ENCODE peak calls at places on chromosomes 3 and 15, in seven cellular contexts. One of them, this sample, is unnamed.
A peak's percentile ranks its signal among the peaks of the same experiment; 100 is the strongest.

GRCh38 chr3:80970292-80970691 is 791.2 kb downstream of the GBE1 start:
- DNase-seq in left ventricle myocardium inferior: no peak
- DNase-seq in Peyer's patch: no peak
- DNase-seq in CD8-positive, alpha-beta T cell: no peak
- DNase-seq in lower lobe of right lung: no peak
- DNase-seq in tibial nerve: no peak
- DNase-seq in hepatocyte: no peak
- DNase-seq in this sample: no peak

GRCh38 chr3:43178891-43179366 is 73.0 kb upstream of the POMGNT2 start:
- DNase-seq in hepatocyte: peak; percentile 80
- DNase-seq in tibial nerve: no peak
- DNase-seq in left ventricle myocardium inferior: no peak
- DNase-seq in Peyer's patch: no peak
- DNase-seq in lower lobe of right lung: no peak
- DNase-seq in CD8-positive, alpha-beta T cell: no peak
- DNase-seq in this sample: no peak

GRCh38 chr3:138944136-138944658 is 2.7 kb downstream of the FOXL2 start:
- DNase-seq in CD8-positive, alpha-beta T cell: no peak
- DNase-seq in hepatocyte: no peak
- DNase-seq in tibial nerve: no peak
- DNase-seq in lower lobe of right lung: no peak
- DNase-seq in Peyer's patch: no peak
- DNase-seq in left ventricle myocardium inferior: no peak
- DNase-seq in this sample: no peak

GRCh38 chr15:101427606-101428487 is 61.7 kb downstream of the PCSK6 start:
- DNase-seq in tibial nerve: no peak
- DNase-seq in Peyer's patch: no peak
- DNase-seq in left ventricle myocardium inferior: no peak
- DNase-seq in hepatocyte: no peak
- DNase-seq in lower lobe of right lung: no peak
- DNase-seq in CD8-positive, alpha-beta T cell: no peak
- DNase-seq in this sample: no peak

GRCh38 chr3:189557824-189558223 is 73.4 kb upstream of the TP63 start:
- DNase-seq in lower lobe of right lung: no peak
- DNase-seq in tibial nerve: no peak
- DNase-seq in CD8-positive, alpha-beta T cell: no peak
- DNase-seq in hepatocyte: no peak
- DNase-seq in Peyer's patch: no peak
- DNase-seq in left ventricle myocardium inferior: no peak
- DNase-seq in this sample: no peak

GRCh38 chr3:127711021-127711420 is 38.3 kb downstream of the ABTB1 start:
- DNase-seq in lower lobe of right lung: no peak
- DNase-seq in hepatocyte: no peak
- DNase-seq in tibial nerve: no peak
- DNase-seq in left ventricle myocardium inferior: no peak
- DNase-seq in Peyer's patch: no peak
- DNase-seq in CD8-positive, alpha-beta T cell: no peak
- DNase-seq in this sample: no peak

GRCh38 chr3:40975711-40976121 is 223.6 kb upstream of the CTNNB1 start:
- DNase-seq in hepatocyte: no peak
- DNase-seq in Peyer's patch: no peak
- DNase-seq in tibial nerve: no peak
- DNase-seq in lower lobe of right lung: no peak
- DNase-seq in left ventricle myocardium inferior: no peak
- DNase-seq in CD8-positive, alpha-beta T cell: no peak
- DNase-seq in this sample: no peak

GRCh38 chr3:5699313-5699712 is 511.8 kb downstream of the EDEM1 start:
- DNase-seq in Peyer's patch: no peak
- DNase-seq in tibial nerve: no peak
- DNase-seq in lower lobe of right lung: no peak
- DNase-seq in hepatocyte: no peak
- DNase-seq in CD8-positive, alpha-beta T cell: no peak
- DNase-seq in left ventricle myocardium inferior: no peak
- DNase-seq in this sample: no peak

GRCh38 chr3:143158549-143158988 is 39.0 kb downstream of the CHST2 start:
- DNase-seq in CD8-positive, alpha-beta T cell: no peak
- DNase-seq in left ventricle myocardium inferior: no peak
- DNase-seq in lower lobe of right lung: no peak
- DNase-seq in Peyer's patch: no peak
- DNase-seq in hepatocyte: no peak
- DNase-seq in tibial nerve: no peak
- DNase-seq in this sample: no peak

GRCh38 chr15:20659265-20659664 is 117.7 kb upstream of the GOLGA6L6 start:
- DNase-seq in left ventricle myocardium inferior: no peak
- DNase-seq in CD8-positive, alpha-beta T cell: no peak
- DNase-seq in lower lobe of right lung: no peak
- DNase-seq in hepatocyte: no peak
- DNase-seq in tibial nerve: no peak
- DNase-seq in Peyer's patch: no peak
- DNase-seq in this sample: no peak

GRCh38 chr3:71709908-71710511 is 15.2 kb downstream of the EIF4E3 start:
- DNase-seq in CD8-positive, alpha-beta T cell: no peak
- DNase-seq in left ventricle myocardium inferior: no peak
- DNase-seq in tibial nerve: no peak
- DNase-seq in lower lobe of right lung: no peak
- DNase-seq in hepatocyte: no peak
- DNase-seq in Peyer's patch: no peak
- DNase-seq in this sample: no peak

GRCh38 chr15:78265752-78266224 is 1.4 kb downstream of the DNAJA4 start:
- DNase-seq in tibial nerve: no peak
- DNase-seq in left ventricle myocardium inferior: no peak
- DNase-seq in lower lobe of right lung: no peak
- DNase-seq in Peyer's patch: no peak
- DNase-seq in hepatocyte: peak; percentile 16
- DNase-seq in CD8-positive, alpha-beta T cell: no peak
- DNase-seq in this sample: no peak

GRCh38 chr3:186352369-186352768 is 9.7 kb downstream of the DGKG start:
- DNase-seq in Peyer's patch: no peak
- DNase-seq in CD8-positive, alpha-beta T cell: no peak
- DNase-seq in left ventricle myocardium inferior: no peak
- DNase-seq in hepatocyte: no peak
- DNase-seq in tibial nerve: no peak
- DNase-seq in lower lobe of right lung: no peak
- DNase-seq in this sample: no peak

GRCh38 chr3:50246517-50246954 is 10.5 kb downstream of the GNAI2 start:
- DNase-seq in Peyer's patch: peak; percentile 70
- DNase-seq in hepatocyte: peak; percentile 83
- DNase-seq in lower lobe of right lung: peak; percentile 74
- DNase-seq in left ventricle myocardium inferior: peak; percentile 50
- DNase-seq in tibial nerve: no peak
- DNase-seq in CD8-positive, alpha-beta T cell: peak; percentile 77
- DNase-seq in this sample: no peak

GRCh38 chr3:129434140-129434539 is 5.6 kb downstream of the MBD4 start:
- DNase-seq in hepatocyte: no peak
- DNase-seq in lower lobe of right lung: no peak
- DNase-seq in Peyer's patch: no peak
- DNase-seq in CD8-positive, alpha-beta T cell: no peak
- DNase-seq in left ventricle myocardium inferior: no peak
- DNase-seq in tibial nerve: no peak
- DNase-seq in this sample: no peak
- H3K27ac ChIP-seq in hepatocyte: peak overlapping the region; percentile 36
- H3K27ac ChIP-seq in lower lobe of right lung: no peak overlapping the region
- H3K27ac ChIP-seq in Peyer's patch: no peak overlapping the region
- H3K27ac ChIP-seq in CD8-positive, alpha-beta T cell: no peak overlapping the region
- H3K27ac ChIP-seq in left ventricle myocardium inferior: no peak overlapping the region
- H3K27ac ChIP-seq in tibial nerve: no peak overlapping the region
- H3K27ac ChIP-seq in this sample: no peak overlapping the region

DNA sequence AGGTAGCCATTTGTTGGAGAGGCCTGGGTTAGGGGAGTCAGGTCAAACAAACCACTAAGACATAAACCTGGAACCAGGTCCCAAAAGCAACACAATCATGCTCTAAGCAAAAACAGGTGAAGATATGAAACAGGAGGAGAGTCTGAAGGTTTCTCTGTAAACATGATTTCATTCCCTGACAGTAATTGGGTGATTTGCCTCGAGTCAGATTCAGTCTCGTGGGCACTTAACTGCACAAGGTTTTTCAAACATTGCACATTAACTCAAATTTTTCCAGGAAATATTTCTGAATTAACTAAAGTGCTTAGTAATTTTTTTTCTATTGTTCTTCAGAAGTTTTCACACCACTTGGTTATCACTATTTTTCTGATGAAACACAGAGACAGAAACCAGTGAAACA is 27.8 kb downstream of the RORA start:
- DNase-seq in CD8-positive, alpha-beta T cell: no peak
- DNase-seq in lower lobe of right lung: no peak
- DNase-seq in left ventricle myocardium inferior: no peak
- DNase-seq in Peyer's patch: no peak
- DNase-seq in tibial nerve: no peak
- DNase-seq in hepatocyte: no peak
- DNase-seq in this sample: no peak
- H3K27ac ChIP-seq in CD8-positive, alpha-beta T cell: no peak overlapping the region
- H3K27ac ChIP-seq in lower lobe of right lung: no peak overlapping the region
- H3K27ac ChIP-seq in left ventricle myocardium inferior: no peak overlapping the region
- H3K27ac ChIP-seq in Peyer's patch: no peak overlapping the region
- H3K27ac ChIP-seq in tibial nerve: no peak overlapping the region
- H3K27ac ChIP-seq in hepatocyte: no peak overlapping the region
- H3K27ac ChIP-seq in this sample: no peak overlapping the region

DNA sequence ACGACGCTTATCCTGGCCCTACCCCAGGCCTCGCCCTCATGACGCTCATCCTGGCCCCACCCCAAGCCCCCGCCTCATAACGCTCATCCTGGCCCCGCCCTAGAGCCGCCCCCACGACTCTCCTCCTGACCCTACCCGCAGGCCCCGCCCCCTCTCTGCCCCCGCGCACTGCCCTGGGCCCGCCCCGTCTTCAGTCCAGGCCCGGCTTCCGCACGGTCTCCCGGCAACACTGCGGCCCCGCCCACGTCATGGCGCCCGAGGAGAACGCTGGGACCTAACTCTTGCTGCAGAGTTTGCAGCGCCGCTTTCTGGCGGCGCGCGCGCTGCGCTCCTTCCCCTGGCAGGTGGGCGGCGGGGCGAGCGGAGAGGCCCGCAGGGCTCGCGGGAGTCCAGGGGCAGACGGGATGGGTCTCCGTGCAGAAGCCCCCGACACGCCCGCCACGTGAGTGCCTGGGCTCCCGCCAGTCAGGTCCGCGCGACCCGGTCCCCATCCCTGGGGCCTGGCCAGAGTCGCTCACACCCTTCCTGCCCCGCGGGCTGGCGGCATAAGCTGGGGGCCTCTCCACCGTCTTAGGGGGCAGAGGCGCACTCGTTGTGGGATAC is 52.5 kb upstream of the ROPN1B start:
- DNase-seq in Peyer's patch: peak; percentile 98
- DNase-seq in CD8-positive, alpha-beta T cell: peak; percentile 95
- DNase-seq in tibial nerve: peak; percentile 98
- DNase-seq in hepatocyte: peak; percentile 97
- DNase-seq in left ventricle myocardium inferior: no peak
- DNase-seq in lower lobe of right lung: no peak
- DNase-seq in this sample: peak; percentile 95
- H3K27ac ChIP-seq in Peyer's patch: peak overlapping the region; percentile 93
- H3K27ac ChIP-seq in CD8-positive, alpha-beta T cell: peak overlapping the region; percentile 74
- H3K27ac ChIP-seq in tibial nerve: peak overlapping the region; percentile 93
- H3K27ac ChIP-seq in hepatocyte: peak overlapping the region; percentile 92
- H3K27ac ChIP-seq in left ventricle myocardium inferior: peak overlapping the region; percentile 91
- H3K27ac ChIP-seq in lower lobe of right lung: peak overlapping the region; percentile 87
- H3K27ac ChIP-seq in this sample: peak overlapping the region; percentile 69

GRCh38 chr3:188232676-188233075 is 78.7 kb downstream of the LPP start:
- DNase-seq in lower lobe of right lung: no peak
- DNase-seq in left ventricle myocardium inferior: no peak
- DNase-seq in CD8-positive, alpha-beta T cell: no peak
- DNase-seq in tibial nerve: no peak
- DNase-seq in Peyer's patch: no peak
- DNase-seq in hepatocyte: no peak
- DNase-seq in this sample: no peak

GRCh38 chr3:188231454-188231853 is 77.5 kb downstream of the LPP start:
- DNase-seq in lower lobe of right lung: no peak
- DNase-seq in CD8-positive, alpha-beta T cell: no peak
- DNase-seq in left ventricle myocardium inferior: no peak
- DNase-seq in Peyer's patch: no peak
- DNase-seq in tibial nerve: no peak
- DNase-seq in hepatocyte: no peak
- DNase-seq in this sample: no peak

GRCh38 chr3:188229177-188229576 is 75.2 kb downstream of the LPP start:
- DNase-seq in CD8-positive, alpha-beta T cell: no peak
- DNase-seq in tibial nerve: no peak
- DNase-seq in left ventricle myocardium inferior: no peak
- DNase-seq in Peyer's patch: no peak
- DNase-seq in hepatocyte: no peak
- DNase-seq in lower lobe of right lung: no peak
- DNase-seq in this sample: no peak

GRCh38 chr3:188229726-188230125 is 75.8 kb downstream of the LPP start:
- DNase-seq in tibial nerve: no peak
- DNase-seq in lower lobe of right lung: no peak
- DNase-seq in CD8-positive, alpha-beta T cell: no peak
- DNase-seq in Peyer's patch: no peak
- DNase-seq in left ventricle myocardium inferior: no peak
- DNase-seq in hepatocyte: no peak
- DNase-seq in this sample: no peak

GRCh38 chr3:188230962-188231361 is 77.0 kb downstream of the LPP start:
- DNase-seq in tibial nerve: no peak
- DNase-seq in Peyer's patch: no peak
- DNase-seq in CD8-positive, alpha-beta T cell: no peak
- DNase-seq in left ventricle myocardium inferior: no peak
- DNase-seq in lower lobe of right lung: no peak
- DNase-seq in hepatocyte: no peak
- DNase-seq in this sample: no peak
- H3K27ac ChIP-seq in tibial nerve: peak overlapping the region; percentile 18
- H3K27ac ChIP-seq in Peyer's patch: no peak overlapping the region
- H3K27ac ChIP-seq in CD8-positive, alpha-beta T cell: no peak overlapping the region
- H3K27ac ChIP-seq in left ventricle myocardium inferior: peak overlapping the region; percentile 83
- H3K27ac ChIP-seq in lower lobe of right lung: no peak overlapping the region
- H3K27ac ChIP-seq in hepatocyte: no peak overlapping the region
- H3K27ac ChIP-seq in this sample: no peak overlapping the region

GRCh38 chr3:44860117-44860516 is 1.6 kb upstream of the TMEM42 start:
- DNase-seq in tibial nerve: no peak
- DNase-seq in hepatocyte: no peak
- DNase-seq in lower lobe of right lung: no peak
- DNase-seq in Peyer's patch: no peak
- DNase-seq in left ventricle myocardium inferior: no peak
- DNase-seq in CD8-positive, alpha-beta T cell: no peak
- DNase-seq in this sample: no peak

GRCh38 chr3:44865272-44866005 is 3.7 kb downstream of the TMEM42 start:
- DNase-seq in Peyer's patch: no peak
- DNase-seq in left ventricle myocardium inferior: no peak
- DNase-seq in lower lobe of right lung: no peak
- DNase-seq in hepatocyte: no peak
- DNase-seq in CD8-positive, alpha-beta T cell: no peak
- DNase-seq in tibial nerve: no peak
- DNase-seq in this sample: no peak

GRCh38 chr3:44861412-44862220 is at the start of gene TMEM42:
- DNase-seq in left ventricle myocardium inferior: peak; percentile 91
- DNase-seq in CD8-positive, alpha-beta T cell: peak; percentile 87
- DNase-seq in tibial nerve: peak; percentile 76
- DNase-seq in Peyer's patch: peak; percentile 88
- DNase-seq in lower lobe of right lung: peak; percentile 93
- DNase-seq in hepatocyte: peak; percentile 96
- DNase-seq in this sample: peak; percentile 92

GRCh38 chr3:44867421-44868111 is 5.9 kb downstream of the TMEM42 start:
- DNase-seq in left ventricle myocardium inferior: no peak
- DNase-seq in CD8-positive, alpha-beta T cell: no peak
- DNase-seq in lower lobe of right lung: no peak
- DNase-seq in tibial nerve: no peak
- DNase-seq in hepatocyte: no peak
- DNase-seq in Peyer's patch: no peak
- DNase-seq in this sample: no peak

DNA sequence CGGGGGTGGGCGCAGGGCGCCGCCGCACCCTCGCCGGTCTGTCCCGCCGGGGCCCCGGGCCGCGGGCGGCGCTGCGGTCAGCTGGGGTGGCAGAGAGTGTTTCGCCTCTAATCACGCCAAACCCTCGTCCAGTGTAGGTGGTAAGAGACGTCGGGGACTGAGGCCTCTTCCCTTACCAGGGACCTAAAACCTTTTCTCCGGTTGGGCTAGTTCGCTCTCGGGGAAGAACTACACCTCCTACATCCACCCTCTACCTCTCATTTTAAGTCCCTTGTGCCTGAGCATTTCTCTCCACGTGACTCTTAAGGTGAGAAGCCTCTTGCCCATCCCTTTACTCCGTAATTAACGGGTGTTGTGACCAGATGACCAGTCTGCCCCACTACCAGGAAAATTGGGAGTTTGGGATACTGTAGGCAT is 517 bp downstream of the TMEM42 start:
- DNase-seq in left ventricle myocardium inferior: no peak
- DNase-seq in CD8-positive, alpha-beta T cell: no peak
- DNase-seq in Peyer's patch: no peak
- DNase-seq in tibial nerve: no peak
- DNase-seq in lower lobe of right lung: no peak
- DNase-seq in hepatocyte: no peak
- DNase-seq in this sample: no peak
- H3K27ac ChIP-seq in left ventricle myocardium inferior: peak overlapping the region; percentile 95
- H3K27ac ChIP-seq in CD8-positive, alpha-beta T cell: peak overlapping the region; percentile 90
- H3K27ac ChIP-seq in Peyer's patch: peak overlapping the region; percentile 89
- H3K27ac ChIP-seq in tibial nerve: peak overlapping the region; percentile 68
- H3K27ac ChIP-seq in lower lobe of right lung: peak overlapping the region; percentile 93
- H3K27ac ChIP-seq in hepatocyte: peak overlapping the region; percentile 94
- H3K27ac ChIP-seq in this sample: peak overlapping the region; percentile 87